ENCODE peak calls at places on chromosomes 13 and 19, in ten cellular contexts. C is esophagus muscularis mucosa; L is AG04450; W is effector memory CD8-positive, alpha-beta T cell; V is frontal cortex; D is stimulated activated CD4-positive, alpha-beta T cell treated with anti-CD3 and anti-CD28 coated beads, Interleukin-12 subunit alpha, Interleukin-12 subunit beta, amount 100 ng/mL, for 48 hours; K is HAP-1; P is CD8-positive, alpha-beta memory T cell; I is dermis microvascular lymphatic vessel endothelial cell; M is AG20443. Y is an unnamed sample.

GRCh38 chr13:80508031-80508430 is 167.1 kb upstream of the SPRY2 start:
- DNase-seq in C (no peak), L (no peak), W (no peak), V (no peak), D (no peak), K (no peak), P (no peak), I (no peak), M (no peak), Y (no peak)

GRCh38 chr19:17841810-17842662 is 5.7 kb downstream of the JAK3 start:
- DNase-seq in C (no peak), L (no peak), W (no peak), V (peak), D (peak), K (no peak), P (peak), I (peak), M (peak), Y (peak)

GRCh38 chr19:2014731-2015610 is 543 bp downstream of the BTBD2 start:
- DNase-seq in C (no peak), L (no peak), W (peak), V (no peak), D (no peak), K (peak), P (peak), I (no peak), M (no peak), Y (no peak)

GRCh38 chr19:17183271-17183757 is 31.8 kb upstream of the USE1 start:
- DNase-seq in C (no peak), L (no peak), W (peak), V (no peak), D (no peak), K (no peak), P (peak), I (no peak), M (no peak), Y (no peak)

GRCh38 chr13:72970956-72971355 is 87.8 kb upstream of the KLF5 start:
- DNase-seq in C (no peak), L (peak), W (no peak), V (no peak), D (no peak), K (peak), P (no peak), I (no peak), M (no peak), Y (no peak)

GRCh38 chr19:39335168-39335567 is 675 bp downstream of the GMFG start:
- DNase-seq in C (no peak), L (no peak), W (no peak), V (no peak), D (no peak), K (no peak), P (no peak), I (peak), M (no peak), Y (peak)

GRCh38 chr13:99119686-99120085 is 81.0 kb upstream of the UBAC2 start:
- DNase-seq in C (no peak), L (no peak), W (no peak), V (no peak), D (peak), K (no peak), P (no peak), I (no peak), M (no peak), Y (no peak)

GRCh38 chr19:5536337-5536894 is 31.3 kb downstream of the TINCR start:
- DNase-seq in C (no peak), L (no peak), W (no peak), V (peak), D (no peak), K (peak), P (no peak), I (no peak), M (peak), Y (no peak)

GRCh38 chr13:51856027-51856736 is 5.6 kb upstream of the CCDC70 start:
- DNase-seq in C (no peak), L (no peak), W (no peak), V (no peak), D (no peak), K (no peak), P (no peak), I (no peak), M (no peak), Y (no peak)

GRCh38 chr19:15249560-15249874 is 17.3 kb upstream of the EPHX3 start:
- DNase-seq in C (no peak), L (no peak), W (no peak), V (no peak), D (no peak), K (no peak), P (no peak), I (no peak), M (no peak), Y (no peak)